ENCODE peak calls at places on chromosomes 3 and 15, in four cellular contexts. H, B, S and K are unnamed samples.

GRCh38 chr3:45367451-45367850 is 20.9 kb upstream of the LARS2 start:
- DNase-seq in H (no peak), B (no peak), S (no peak), K (no peak)

GRCh38 chr3:117545484-117545883 is 835.9 kb downstream of the TUSC7 start:
- DNase-seq in H (no peak), B (no peak), S (no peak), K (no peak)

GRCh38 chr15:97521894-97522293 is 438.6 kb upstream of the ARRDC4 start:
- DNase-seq in H (no peak), B (no peak), S (no peak), K (no peak)

GRCh38 chr3:127574880-127575878 is 15.4 kb downstream of the TPRA1 start:
- DNase-seq in H (peak), B (peak), S (peak), K (peak)

GRCh38 chr3:138205527-138205926 is 18.4 kb downstream of the ARMC8 start:
- DNase-seq in H (no peak), B (no peak), S (no peak), K (no peak)

GRCh38 chr3:43327184-43327950 is 41.0 kb downstream of the SNRK start:
- DNase-seq in H (no peak), B (no peak), S (no peak), K (no peak)

GRCh38 chr3:194296832-194297666 is 54.1 kb downstream of the CPN2 start:
- DNase-seq in H (no peak), B (no peak), S (peak), K (no peak)

GRCh38 chr15:64740361-64741170 is 34.8 kb downstream of the RBPMS2 start:
- DNase-seq in H (no peak), B (no peak), S (peak), K (no peak)

GRCh38 chr3:27253391-27253790 is 115.8 kb downstream of the NEK10 start:
- DNase-seq in H (no peak), B (no peak), S (no peak), K (no peak)